ENCODE peak calls at places on chromosomes 3 and 15, in five cellular contexts. One of them, this sample, is unnamed.

GRCh38 chr15:51735211-51735610 is 2.2 kb downstream of the LYSMD2 start:
- DNase-seq in A549: no peak
- DNase-seq in GM23338: no peak
- DNase-seq in HCT116: no peak
- DNase-seq in Panc1: no peak
- DNase-seq in this sample: no peak

GRCh38 chr15:42184313-42184712 is 23.8 kb downstream of the VPS39 start:
- DNase-seq in HCT116: no peak
- DNase-seq in GM23338: no peak
- DNase-seq in A549: no peak
- DNase-seq in Panc1: no peak
- DNase-seq in this sample: peak

GRCh38 chr3:100402150-100402706 is 889 bp downstream of the LNP1 start:
- DNase-seq in Panc1: no peak
- DNase-seq in GM23338: peak
- DNase-seq in HCT116: no peak
- DNase-seq in A549: no peak
- DNase-seq in this sample: no peak

GRCh38 chr3:16070707-16071106 is 103.8 kb upstream of the GALNT15 start:
- DNase-seq in A549: no peak
- DNase-seq in HCT116: no peak
- DNase-seq in GM23338: no peak
- DNase-seq in Panc1: no peak
- DNase-seq in this sample: no peak

GRCh38 chr3:169627073-169627472 is 36.4 kb downstream of the MECOM start:
- DNase-seq in GM23338: no peak
- DNase-seq in HCT116: no peak
- DNase-seq in A549: no peak
- DNase-seq in Panc1: no peak
- DNase-seq in this sample: no peak

GRCh38 chr3:52930748-52931147 is 33.4 kb upstream of the STIMATE start:
- DNase-seq in A549: no peak
- DNase-seq in Panc1: no peak
- DNase-seq in HCT116: no peak
- DNase-seq in GM23338: no peak
- DNase-seq in this sample: no peak

GRCh38 chr3:31760654-31761053 is 220.4 kb downstream of the OSBPL10 start:
- DNase-seq in A549: no peak
- DNase-seq in Panc1: no peak
- DNase-seq in HCT116: no peak
- DNase-seq in GM23338: no peak
- DNase-seq in this sample: no peak

GRCh38 chr15:33722005-33722672 is 246.2 kb upstream of the CHRM5 start:
- DNase-seq in A549: no peak
- DNase-seq in HCT116: no peak
- DNase-seq in Panc1: no peak
- DNase-seq in GM23338: no peak
- DNase-seq in this sample: peak

GRCh38 chr15:72604794-72605193 is 49.7 kb upstream of the GOLGA6B start:
- DNase-seq in HCT116: peak
- DNase-seq in A549: no peak
- DNase-seq in GM23338: peak
- DNase-seq in Panc1: no peak
- DNase-seq in this sample: no peak

GRCh38 chr15:72599855-72600464 is 54.5 kb upstream of the GOLGA6B start:
- DNase-seq in Panc1: peak
- DNase-seq in A549: peak
- DNase-seq in GM23338: peak
- DNase-seq in HCT116: peak
- DNase-seq in this sample: peak
- TF ChIP-seq REST in Panc1: no peak
- TF ChIP-seq REST in A549: no peak
- TF ChIP-seq REST in GM23338: no peak
- TF ChIP-seq REST in HCT116: no peak
- TF ChIP-seq REST in this sample: no peak

DNA sequence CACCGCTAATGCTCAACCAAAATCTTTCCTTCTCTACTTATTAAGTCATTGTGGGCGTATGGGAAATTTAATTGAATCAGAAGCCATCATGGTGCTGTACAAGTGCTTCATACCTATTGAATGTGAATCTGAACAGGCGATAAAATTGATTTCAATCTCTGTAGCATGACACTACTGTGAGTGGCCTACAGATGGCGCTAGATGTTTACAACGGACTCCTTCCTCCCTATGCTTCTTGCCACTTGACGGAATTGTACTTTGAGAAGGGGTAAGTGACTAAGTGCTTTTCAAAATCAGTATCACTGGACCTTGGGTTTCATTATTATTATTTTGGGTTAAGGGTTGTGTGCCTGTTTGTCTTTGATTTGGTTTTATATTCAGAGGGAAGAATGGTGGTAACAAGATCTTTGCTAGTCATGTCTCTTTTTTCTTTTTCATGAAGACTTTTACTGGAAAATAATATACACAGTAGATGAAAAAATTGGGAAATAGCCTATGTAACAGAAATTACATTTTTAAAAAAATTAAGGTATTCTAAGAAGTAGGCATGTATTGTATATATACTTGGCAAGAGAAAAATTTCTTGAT is 35.4 kb downstream of the ACP3 start:
- DNase-seq in HCT116: peak
- DNase-seq in A549: peak
- DNase-seq in GM23338: peak
- DNase-seq in Panc1: peak
- DNase-seq in this sample: peak
- TF ChIP-seq REST in HCT116: no peak
- TF ChIP-seq REST in A549: no peak
- TF ChIP-seq REST in GM23338: no peak
- TF ChIP-seq REST in Panc1: no peak
- TF ChIP-seq REST in this sample: no peak

GRCh38 chr3:34890247-34890646 is 749.1 kb upstream of the ARPP21 start:
- DNase-seq in GM23338: no peak
- DNase-seq in A549: no peak
- DNase-seq in Panc1: no peak
- DNase-seq in HCT116: no peak
- DNase-seq in this sample: no peak

GRCh38 chr3:34886443-34886842 is 752.9 kb upstream of the ARPP21 start:
- DNase-seq in A549: no peak
- DNase-seq in GM23338: no peak
- DNase-seq in HCT116: no peak
- DNase-seq in Panc1: no peak
- DNase-seq in this sample: no peak

DNA sequence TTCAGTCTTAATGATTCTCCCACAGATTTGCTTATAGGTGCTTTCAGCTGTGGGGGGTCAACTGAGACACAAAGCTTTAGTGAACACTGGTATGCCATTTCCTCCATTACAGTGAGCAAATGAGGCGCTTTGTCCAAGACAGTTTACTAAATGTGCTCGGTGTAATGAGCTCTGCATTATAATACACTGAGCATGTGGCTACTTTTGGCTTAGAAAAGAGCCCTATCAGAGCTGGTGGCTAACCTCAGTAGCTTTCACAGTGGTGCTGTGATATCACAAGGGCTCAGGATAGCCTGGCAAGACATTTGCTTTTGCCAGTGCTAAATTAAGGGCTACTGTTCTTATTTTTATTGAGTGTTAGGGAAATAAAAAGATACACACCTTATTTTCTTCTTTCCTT is 749.7 kb upstream of the ARPP21 start:
- DNase-seq in Panc1: no peak
- DNase-seq in HCT116: no peak
- DNase-seq in A549: no peak
- DNase-seq in GM23338: no peak
- DNase-seq in this sample: no peak
- TF ChIP-seq REST in Panc1: no peak
- TF ChIP-seq REST in HCT116: no peak
- TF ChIP-seq REST in A549: no peak
- TF ChIP-seq REST in GM23338: no peak
- TF ChIP-seq REST in this sample: no peak

GRCh38 chr3:184808021-184808420 is 3.9 kb upstream of the VPS8 start:
- DNase-seq in HCT116: peak
- DNase-seq in A549: no peak
- DNase-seq in Panc1: no peak
- DNase-seq in GM23338: peak
- DNase-seq in this sample: peak

GRCh38 chr3:184802150-184802549 is 9.8 kb upstream of the VPS8 start:
- DNase-seq in A549: no peak
- DNase-seq in Panc1: no peak
- DNase-seq in HCT116: no peak
- DNase-seq in GM23338: no peak
- DNase-seq in this sample: no peak

GRCh38 chr3:184807549-184807948 is 4.4 kb upstream of the VPS8 start:
- DNase-seq in Panc1: no peak
- DNase-seq in A549: no peak
- DNase-seq in GM23338: no peak
- DNase-seq in HCT116: no peak
- DNase-seq in this sample: no peak

GRCh38 chr3:184806567-184807271 is 5.2 kb upstream of the VPS8 start:
- DNase-seq in GM23338: no peak
- DNase-seq in Panc1: no peak
- DNase-seq in A549: no peak
- DNase-seq in HCT116: no peak
- DNase-seq in this sample: no peak

GRCh38 chr3:184805351-184806038 is 6.5 kb upstream of the VPS8 start:
- DNase-seq in Panc1: no peak
- DNase-seq in A549: no peak
- DNase-seq in HCT116: no peak
- DNase-seq in GM23338: no peak
- DNase-seq in this sample: peak
- TF ChIP-seq REST in Panc1: no peak
- TF ChIP-seq REST in A549: no peak
- TF ChIP-seq REST in HCT116: no peak
- TF ChIP-seq REST in GM23338: no peak
- TF ChIP-seq REST in this sample: no peak

GRCh38 chr15:81828135-81828534 is 217.7 kb downstream of the MEX3B start:
- DNase-seq in HCT116: no peak
- DNase-seq in A549: no peak
- DNase-seq in Panc1: no peak
- DNase-seq in GM23338: no peak
- DNase-seq in this sample: no peak

GRCh38 chr15:81829918-81830317 is 215.9 kb downstream of the MEX3B start:
- DNase-seq in HCT116: no peak
- DNase-seq in A549: no peak
- DNase-seq in GM23338: no peak
- DNase-seq in Panc1: no peak
- DNase-seq in this sample: no peak

GRCh38 chr15:81820236-81820635 is 225.6 kb downstream of the MEX3B start:
- DNase-seq in GM23338: no peak
- DNase-seq in A549: no peak
- DNase-seq in HCT116: no peak
- DNase-seq in Panc1: no peak
- DNase-seq in this sample: no peak

GRCh38 chr15:81830520-81830919 is 215.3 kb downstream of the MEX3B start:
- DNase-seq in GM23338: no peak
- DNase-seq in Panc1: no peak
- DNase-seq in HCT116: no peak
- DNase-seq in A549: no peak
- DNase-seq in this sample: no peak

GRCh38 chr15:81825136-81825535 is 220.7 kb downstream of the MEX3B start:
- DNase-seq in Panc1: no peak
- DNase-seq in GM23338: no peak
- DNase-seq in HCT116: no peak
- DNase-seq in A549: no peak
- DNase-seq in this sample: no peak
- TF ChIP-seq REST in Panc1: no peak
- TF ChIP-seq REST in GM23338: no peak
- TF ChIP-seq REST in HCT116: no peak
- TF ChIP-seq REST in A549: no peak
- TF ChIP-seq REST in this sample: no peak

GRCh38 chr3:193039058-193039457 is 121.4 kb upstream of the MB21D2 start:
- DNase-seq in GM23338: no peak
- DNase-seq in Panc1: no peak
- DNase-seq in HCT116: no peak
- DNase-seq in A549: no peak
- DNase-seq in this sample: no peak

GRCh38 chr3:193046369-193046768 is 128.7 kb upstream of the MB21D2 start:
- DNase-seq in Panc1: no peak
- DNase-seq in GM23338: no peak
- DNase-seq in A549: no peak
- DNase-seq in HCT116: no peak
- DNase-seq in this sample: no peak

GRCh38 chr3:193040836-193041672 is 123.4 kb upstream of the MB21D2 start:
- DNase-seq in GM23338: peak
- DNase-seq in A549: peak
- DNase-seq in HCT116: peak
- DNase-seq in Panc1: peak
- DNase-seq in this sample: no peak
- TF ChIP-seq REST in GM23338: no peak
- TF ChIP-seq REST in A549: no peak
- TF ChIP-seq REST in HCT116: no peak
- TF ChIP-seq REST in Panc1: no peak
- TF ChIP-seq REST in this sample: no peak

GRCh38 chr15:67183443-67184169 is 70.9 kb downstream of the AAGAB start:
- DNase-seq in HCT116: no peak
- DNase-seq in Panc1: no peak
- DNase-seq in GM23338: no peak
- DNase-seq in A549: no peak
- DNase-seq in this sample: no peak
- TF ChIP-seq REST in HCT116: no peak
- TF ChIP-seq REST in Panc1: no peak
- TF ChIP-seq REST in GM23338: no peak
- TF ChIP-seq REST in A549: no peak
- TF ChIP-seq REST in this sample: no peak

GRCh38 chr15:26235864-26236263 is 372.7 kb upstream of the ATP10A start:
- DNase-seq in HCT116: no peak
- DNase-seq in Panc1: no peak
- DNase-seq in GM23338: peak
- DNase-seq in A549: no peak
- DNase-seq in this sample: no peak
- TF ChIP-seq REST in HCT116: no peak
- TF ChIP-seq REST in Panc1: no peak
- TF ChIP-seq REST in GM23338: no peak
- TF ChIP-seq REST in A549: no peak
- TF ChIP-seq REST in this sample: no peak

GRCh38 chr3:4570840-4571621 is 77.9 kb downstream of the ITPR1 start:
- DNase-seq in A549: no peak
- DNase-seq in HCT116: no peak
- DNase-seq in Panc1: no peak
- DNase-seq in GM23338: no peak
- DNase-seq in this sample: peak

GRCh38 chr3:4571690-4572334 is 78.7 kb downstream of the ITPR1 start:
- DNase-seq in Panc1: no peak
- DNase-seq in HCT116: no peak
- DNase-seq in GM23338: peak
- DNase-seq in A549: no peak
- DNase-seq in this sample: no peak

GRCh38 chr3:4574426-4574965 is 81.3 kb downstream of the ITPR1 start:
- DNase-seq in A549: no peak
- DNase-seq in Panc1: no peak
- DNase-seq in GM23338: no peak
- DNase-seq in HCT116: no peak
- DNase-seq in this sample: no peak

GRCh38 chr3:4575413-4575812 is 82.3 kb downstream of the ITPR1 start:
- DNase-seq in HCT116: no peak
- DNase-seq in GM23338: no peak
- DNase-seq in Panc1: no peak
- DNase-seq in A549: no peak
- DNase-seq in this sample: no peak

DNA sequence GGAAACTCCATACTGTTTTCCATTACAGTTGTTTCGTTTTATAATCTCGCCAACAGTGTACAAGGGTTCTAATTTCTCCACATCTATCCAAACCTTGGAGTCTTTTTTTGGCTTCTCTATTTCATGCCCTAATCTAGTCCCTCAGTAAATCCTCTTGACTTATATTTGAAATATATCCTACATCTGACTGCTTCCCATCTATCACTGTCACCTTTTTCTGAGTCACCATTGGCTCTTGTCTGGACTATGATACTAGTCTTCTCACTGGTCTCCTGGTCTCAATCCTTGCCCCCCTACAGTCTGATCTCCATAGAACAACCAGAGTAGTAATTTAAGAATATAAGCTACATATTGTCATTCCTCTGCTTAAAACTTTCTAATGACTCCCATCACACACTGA is 80.0 kb downstream of the ITPR1 start:
- DNase-seq in Panc1: no peak
- DNase-seq in HCT116: no peak
- DNase-seq in A549: no peak
- DNase-seq in GM23338: no peak
- DNase-seq in this sample: no peak
- TF ChIP-seq REST in Panc1: no peak
- TF ChIP-seq REST in HCT116: no peak
- TF ChIP-seq REST in A549: no peak
- TF ChIP-seq REST in GM23338: no peak
- TF ChIP-seq REST in this sample: no peak